ENCODE peak calls at places on chromosome 1, in eight cellular contexts. J, C, S, A, W, V, O and Y are unnamed samples.

GRCh38 chr1:223210786-223211115 is 67.7 kb upstream of the TLR5 start:
- DNase-seq in W (no peak), J (no peak), C (no peak), S (no peak), O (no peak), A (no peak), V (no peak), Y (no peak)

GRCh38 chr1:204514841-204515240 is 1.4 kb upstream of the MDM4 start:
- DNase-seq in V (no peak), W (no peak), C (no peak), A (no peak), S (no peak), J (no peak), O (no peak), Y (no peak)

GRCh38 chr1:25433389-25434186 is 2.9 kb downstream of the MACO1 start:
- DNase-seq in C (no peak), S (no peak), O (no peak), A (no peak), J (peak; percentile 44), W (no peak), V (peak; percentile 15), Y (no peak)

GRCh38 chr1:154608522-154609294 is 722 bp upstream of the ADAR start:
- DNase-seq in S (no peak), J (peak; percentile 32), A (peak; percentile 86), C (peak; percentile 94), O (no peak), W (no peak), V (peak; percentile 25), Y (no peak)

GRCh38 chr1:20172033-20172588 is 13.8 kb upstream of the UBXN10 start:
- DNase-seq in A (no peak), J (no peak), S (no peak), W (no peak), C (no peak), O (no peak), V (no peak), Y (no peak)

GRCh38 chr1:90505806-90506205 is 211.3 kb downstream of the BARHL2 start:
- DNase-seq in S (no peak), O (no peak), J (no peak), W (no peak), A (no peak), V (no peak), C (no peak), Y (no peak)

GRCh38 chr1:20153000-20153418 is 13.9 kb downstream of the PLA2G2F start:
- DNase-seq in S (no peak), V (peak; percentile 56), A (no peak), O (no peak), W (no peak), J (peak; percentile 53), C (peak; percentile 30), Y (no peak)

GRCh38 chr1:197911857-197912696 is 5.1 kb upstream of the LHX9 start:
- DNase-seq in C (peak; percentile 34), W (no peak), V (no peak), S (no peak), O (no peak), A (no peak), J (no peak), Y (no peak)

GRCh38 chr1:162625624-162626023 is 6.6 kb upstream of the DDR2 start:
- DNase-seq in S (no peak), C (no peak), V (no peak), O (no peak), W (no peak), A (no peak), J (no peak), Y (no peak)

GRCh38 chr1:77831566-77831965 is 52.1 kb downstream of the MIGA1 start:
- DNase-seq in J (no peak), A (no peak), C (no peak), V (no peak), W (no peak), O (no peak), S (no peak), Y (no peak)

GRCh38 chr1:212118167-212118871 is 82.8 kb downstream of the DTL start:
- DNase-seq in A (no peak), W (no peak), O (no peak), J (no peak), S (no peak), C (no peak), V (no peak), Y (peak; percentile 44)

GRCh38 chr1:65065535-65066378 is 82.2 kb upstream of the AK4 start:
- DNase-seq in W (no peak), V (peak; percentile 34), A (peak; percentile 77), O (no peak), J (peak; percentile 46), C (peak; percentile 71), S (no peak), Y (no peak)

GRCh38 chr1:156684227-156684782 is 7.1 kb upstream of the NES start:
- DNase-seq in W (no peak), S (no peak), C (no peak), V (no peak), J (no peak), O (no peak), A (no peak), Y (no peak)

GRCh38 chr1:64578270-64578973 is 108.5 kb downstream of the CACHD1 start:
- DNase-seq in V (no peak), C (no peak), A (no peak), J (no peak), W (no peak), O (no peak), S (no peak), Y (no peak)

GRCh38 chr1:159835862-159836518 is 9.3 kb downstream of the SLAMF8 start:
- DNase-seq in W (no peak), J (no peak), V (no peak), S (no peak), O (no peak), A (no peak), C (no peak), Y (no peak)
- TF ChIP-seq CTCF in W (peak; percentile 59), J (no peak), V (no peak), S (no peak), O (no peak), A (peak; percentile 39), C (peak; percentile 28), Y (no peak)

GRCh38 chr1:150972417-150972940 is 2.2 kb downstream of the CERS2 start:
- DNase-seq in W (no peak), A (peak; percentile 54), C (no peak), V (no peak), J (no peak), S (no peak), O (no peak), Y (no peak)

GRCh38 chr1:150973258-150973825 is 1.3 kb downstream of the CERS2 start:
- DNase-seq in W (no peak), O (no peak), J (no peak), A (peak; percentile 63), S (no peak), C (peak; percentile 26), V (no peak), Y (no peak)

GRCh38 chr1:150968491-150968890 is 6.1 kb downstream of the CERS2 start:
- DNase-seq in W (no peak), O (no peak), C (no peak), V (no peak), S (no peak), J (no peak), A (no peak), Y (no peak)

GRCh38 chr1:150971583-150972416 is 2.8 kb downstream of the CERS2 start:
- DNase-seq in S (no peak), A (no peak), C (peak; percentile 58), J (no peak), W (no peak), V (no peak), O (no peak), Y (no peak)

GRCh38 chr1:150970818-150971582 is 3.6 kb downstream of the CERS2 start:
- DNase-seq in J (peak; percentile 89), A (peak; percentile 85), W (no peak), S (no peak), O (no peak), V (peak; percentile 85), C (peak; percentile 60), Y (no peak)
- H3K4me3 ChIP-seq in J (peak overlapping the region; percentile 81), A (no peak overlapping the region), W (no peak overlapping the region), S (peak overlapping the region; percentile 89), O (peak overlapping the region; percentile 95), V (no peak overlapping the region), C (peak overlapping the region; percentile 95), Y (no peak overlapping the region)

DNA sequence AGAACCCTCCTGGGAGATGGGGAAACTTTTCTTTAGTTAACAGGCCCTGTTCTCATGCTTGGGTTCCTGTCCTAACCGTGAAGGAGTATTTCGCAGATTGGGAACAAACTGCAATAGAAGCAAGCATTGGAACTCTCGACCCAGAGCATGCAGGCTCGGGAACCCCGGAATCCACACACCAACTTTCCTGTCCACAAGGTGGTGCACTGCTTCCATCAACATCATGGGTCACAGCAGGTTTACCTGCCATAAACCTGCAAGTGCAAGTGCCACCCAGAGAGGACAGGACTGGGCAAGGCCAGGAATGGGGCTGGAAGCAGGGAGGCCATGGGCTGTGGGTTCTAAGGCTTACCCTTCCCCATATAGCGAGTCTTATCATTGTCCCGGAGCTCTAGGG is 6.9 kb downstream of the ENO1 start:
- DNase-seq in J (no peak), W (no peak), S (no peak), C (no peak), A (peak; percentile 28), V (no peak), O (no peak), Y (no peak)
- TF ChIP-seq CTCF in J (no peak), W (no peak), S (no peak), C (peak; percentile 48), A (peak; percentile 66), V (peak; percentile 38), O (no peak), Y (peak; percentile 34)

GRCh38 chr1:225888289-225888897 is 553 bp downstream of the LEFTY1 start:
- DNase-seq in V (no peak), C (no peak), O (no peak), S (no peak), A (no peak), W (no peak), J (no peak), Y (no peak)
- H3K4me3 ChIP-seq in V (no peak overlapping the region), C (no peak overlapping the region), O (no peak overlapping the region), S (no peak overlapping the region), A (no peak overlapping the region), W (no peak overlapping the region), J (no peak overlapping the region), Y (no peak overlapping the region)

GRCh38 chr1:23303524-23303923 is 40.6 kb downstream of the HNRNPR start:
- DNase-seq in W (no peak), S (no peak), V (no peak), C (no peak), A (no peak), J (no peak), O (no peak), Y (no peak)
- TF ChIP-seq CTCF in W (no peak), S (no peak), V (no peak), C (no peak), A (no peak), J (no peak), O (no peak), Y (no peak)

DNA sequence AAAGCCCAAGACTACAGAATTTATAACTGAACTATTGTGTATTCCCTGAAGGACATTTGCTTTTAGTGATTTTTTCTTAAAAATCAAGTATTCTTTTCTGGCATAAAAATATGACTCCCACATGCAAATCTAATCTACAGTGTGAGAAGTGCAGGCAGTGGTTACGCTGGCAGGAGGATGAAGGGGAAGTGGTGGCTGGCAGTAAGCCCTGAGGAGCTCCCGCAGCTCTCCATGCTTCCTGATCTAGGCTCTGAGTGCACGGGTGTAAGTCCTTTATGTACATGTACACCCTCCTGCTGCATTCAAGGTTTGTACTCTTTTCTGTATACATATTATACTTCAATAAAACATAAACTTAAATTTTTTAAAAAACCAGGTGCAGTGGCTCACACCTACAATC is 67.5 kb upstream of the PRDX6 start:
- DNase-seq in O (no peak), W (no peak), S (no peak), A (no peak), J (peak; percentile 35), V (no peak), C (no peak), Y (no peak)
- H3K4me3 ChIP-seq in O (no peak overlapping the region), W (no peak overlapping the region), S (no peak overlapping the region), A (no peak overlapping the region), J (no peak overlapping the region), V (no peak overlapping the region), C (no peak overlapping the region), Y (no peak overlapping the region)